ENCODE peak calls at places on chromosomes 5 and 9, in six cellular contexts. F, Y, U, H, W and Z are unnamed samples.

GRCh38 chr9:107368696-107369095 is 85.6 kb downstream of the RAD23B start:
- DNase-seq in U (peak; percentile 26), H (no peak), F (no peak), Y (no peak), W (no peak), Z (no peak)

GRCh38 chr5:174316326-174316725 is 270.8 kb downstream of the NSG2 start:
- DNase-seq in U (peak; percentile 74), Y (no peak), W (no peak), F (no peak), H (no peak), Z (no peak)

GRCh38 chr5:59648949-59649921 is 244.3 kb downstream of the PDE4D start:
- DNase-seq in W (peak; percentile 46), U (no peak), H (peak; percentile 35), Y (no peak), F (no peak), Z (no peak)

GRCh38 chr9:121246821-121247511 is 21.0 kb upstream of the GSN start:
- DNase-seq in U (no peak), Y (no peak), W (no peak), F (no peak), H (peak; percentile 96), Z (no peak)

GRCh38 chr9:70798018-70798417 is 323.4 kb downstream of the TRPM3 start:
- DNase-seq in Y (no peak), U (no peak), H (no peak), F (no peak), W (no peak), Z (no peak)

GRCh38 chr9:14616188-14616982 is 76.8 kb downstream of the ZDHHC21 start:
- DNase-seq in H (peak; percentile 19), Y (no peak), U (no peak), W (peak; percentile 77), F (no peak), Z (peak; percentile 11)

GRCh38 chr5:61123145-61123544 is 39.1 kb downstream of the SMIM15 start:
- DNase-seq in W (no peak), Y (no peak), U (no peak), F (no peak), H (no peak), Z (no peak)

GRCh38 chr5:36279054-36279698 is 22.5 kb downstream of the RANBP3L start:
- DNase-seq in Y (no peak), H (no peak), W (no peak), U (no peak), F (no peak), Z (no peak)

GRCh38 chr9:124133752-124134151 is 122.2 kb downstream of the LHX2 start:
- DNase-seq in W (no peak), F (peak; percentile 32), Y (peak; percentile 45), U (no peak), H (no peak), Z (no peak)

GRCh38 chr9:111349766-111350165 is 19.7 kb upstream of the OR2K2 start:
- DNase-seq in W (no peak), F (no peak), Y (no peak), H (no peak), U (no peak), Z (no peak)

GRCh38 chr9:109403766-109404320 is 83.0 kb upstream of the EPB41L4B start:
- DNase-seq in H (no peak), W (no peak), Y (no peak), F (no peak), U (no peak), Z (no peak)

GRCh38 chr9:35105571-35106342 is 2.8 kb upstream of the STOML2 start:
- DNase-seq in Y (no peak), F (no peak), U (no peak), H (no peak), W (no peak), Z (no peak)

GRCh38 chr9:110912701-110913291 is 125.5 kb downstream of the LPAR1 start:
- DNase-seq in W (no peak), F (no peak), U (no peak), H (no peak), Y (no peak), Z (no peak)

GRCh38 chr9:35972093-35972492 is 14.1 kb upstream of the OR2S2 start:
- DNase-seq in W (no peak), Y (peak; percentile 74), U (no peak), H (no peak), F (no peak), Z (no peak)

GRCh38 chr5:171673328-171673727 is 112.3 kb upstream of the SMIM23 start:
- DNase-seq in U (no peak), F (no peak), H (no peak), Y (no peak), W (no peak), Z (no peak)

GRCh38 chr9:114988962-114989599 is 58.7 kb upstream of the TNFSF8 start:
- DNase-seq in W (no peak), Y (no peak), F (no peak), U (no peak), H (no peak), Z (no peak)

GRCh38 chr9:76810377-76810957 is 46.2 kb downstream of the PCA3 start:
- DNase-seq in U (no peak), W (peak; percentile 70), Y (peak; percentile 44), F (peak; percentile 38), H (peak; percentile 36), Z (peak; percentile 17)

GRCh38 chr5:81169924-81170323 is 63.2 kb upstream of the CKMT2 start:
- DNase-seq in W (no peak), F (no peak), H (no peak), Y (no peak), U (no peak), Z (no peak)

GRCh38 chr5:157308826-157309465 is 43.0 kb downstream of the CYFIP2 start:
- DNase-seq in U (no peak), Y (no peak), H (no peak), W (no peak), F (no peak), Z (peak; percentile 55)

GRCh38 chr9:112308576-112308975 is 24.8 kb downstream of the PTBP3 start:
- DNase-seq in Y (no peak), W (peak; percentile 92), U (no peak), F (no peak), H (no peak), Z (no peak)

GRCh38 chr9:125985142-125985997 is 238.2 kb downstream of the PBX3 start:
- DNase-seq in W (no peak), Y (no peak), F (no peak), U (peak; percentile 24), H (no peak), Z (no peak)

GRCh38 chr9:127035423-127035822 is 87.0 kb downstream of the ANGPTL2 start:
- DNase-seq in W (no peak), H (no peak), U (peak; percentile 71), Y (no peak), F (no peak), Z (peak; percentile 22)

GRCh38 chr5:472076-472655 is 29.2 kb downstream of the EXOC3 start:
- DNase-seq in F (no peak), Y (no peak), H (no peak), U (peak; percentile 90), W (peak; percentile 45), Z (no peak)